ENCODE peak calls at places on chromosomes 2 and 18, in four cellular contexts. One of them, this sample, is unnamed.

GRCh38 chr2:53622141-53622540 is 145.5 kb upstream of the CHAC2 start:
- DNase-seq in A549: no peak
- DNase-seq in HepG2: no peak
- DNase-seq in IMR-90: no peak
- DNase-seq in this sample: no peak

GRCh38 chr2:189086710-189087109 is 92.9 kb downstream of the COL5A2 start:
- DNase-seq in A549: no peak
- DNase-seq in HepG2: no peak
- DNase-seq in IMR-90: peak; percentile 80
- DNase-seq in this sample: no peak

GRCh38 chr2:134258684-134259408 is 5.0 kb downstream of the MGAT5 start:
- DNase-seq in A549: no peak
- DNase-seq in HepG2: no peak
- DNase-seq in IMR-90: no peak
- DNase-seq in this sample: no peak

GRCh38 chr2:55782528-55783173 is 89.0 kb upstream of the PNPT1 start:
- DNase-seq in A549: no peak
- DNase-seq in HepG2: no peak
- DNase-seq in IMR-90: no peak
- DNase-seq in this sample: peak; percentile 8

GRCh38 chr2:73822991-73823390 is 5.8 kb upstream of the STAMBP start:
- DNase-seq in A549: no peak
- DNase-seq in HepG2: no peak
- DNase-seq in IMR-90: no peak
- DNase-seq in this sample: no peak

GRCh38 chr2:38702413-38702812 is 36.5 kb downstream of the GALM start:
- DNase-seq in A549: no peak
- DNase-seq in HepG2: no peak
- DNase-seq in IMR-90: peak; percentile 95
- DNase-seq in this sample: peak; percentile 60

GRCh38 chr2:37523861-37524362 is 147.5 kb downstream of the CDC42EP3 start:
- DNase-seq in A549: no peak
- DNase-seq in HepG2: no peak
- DNase-seq in IMR-90: peak; percentile 82
- DNase-seq in this sample: no peak

GRCh38 chr18:28689591-28689990 is 512.7 kb upstream of the CDH2 start:
- DNase-seq in A549: no peak
- DNase-seq in HepG2: no peak
- DNase-seq in IMR-90: no peak
- DNase-seq in this sample: no peak

GRCh38 chr2:68217729-68218128 is 34.6 kb downstream of the PPP3R1 start:
- DNase-seq in A549: no peak
- DNase-seq in HepG2: no peak
- DNase-seq in IMR-90: no peak
- DNase-seq in this sample: no peak

GRCh38 chr2:111120253-111121027 is at the start of gene BCL2L11:
- DNase-seq in A549: peak; percentile 70
- DNase-seq in HepG2: peak; percentile 89
- DNase-seq in IMR-90: peak; percentile 89
- DNase-seq in this sample: peak; percentile 94

GRCh38 chr2:25030702-25031101 is 11.2 kb upstream of the EFR3B start:
- DNase-seq in A549: no peak
- DNase-seq in HepG2: no peak
- DNase-seq in IMR-90: peak; percentile 7
- DNase-seq in this sample: no peak

GRCh38 chr2:69780907-69781306 is 39.0 kb downstream of the ANXA4 start:
- DNase-seq in A549: no peak
- DNase-seq in HepG2: peak; percentile 41
- DNase-seq in IMR-90: no peak
- DNase-seq in this sample: no peak

GRCh38 chr2:71891719-71892118 is 255.9 kb downstream of the CYP26B1 start:
- DNase-seq in A549: no peak
- DNase-seq in HepG2: no peak
- DNase-seq in IMR-90: no peak
- DNase-seq in this sample: no peak

GRCh38 chr2:85611705-85612587 is at the start of gene C2orf68:
- DNase-seq in A549: peak; percentile 95
- DNase-seq in HepG2: peak; percentile 86
- DNase-seq in IMR-90: peak; percentile 79
- DNase-seq in this sample: peak; percentile 89

GRCh38 chr2:16216555-16216938 is 276.2 kb downstream of the MYCN start:
- DNase-seq in A549: no peak
- DNase-seq in HepG2: no peak
- DNase-seq in IMR-90: no peak
- DNase-seq in this sample: no peak

GRCh38 chr2:58535182-58535581 is 294.1 kb upstream of the FANCL start:
- DNase-seq in A549: no peak
- DNase-seq in HepG2: no peak
- DNase-seq in IMR-90: no peak
- DNase-seq in this sample: no peak

GRCh38 chr2:105744091-105744908 is 412 bp upstream of the NCK2 start:
- DNase-seq in A549: peak; percentile 47
- DNase-seq in HepG2: peak; percentile 19
- DNase-seq in IMR-90: peak; percentile 28
- DNase-seq in this sample: peak; percentile 93

GRCh38 chr2:45874324-45874723 is 222.8 kb downstream of the PRKCE start:
- DNase-seq in A549: no peak
- DNase-seq in HepG2: no peak
- DNase-seq in IMR-90: no peak
- DNase-seq in this sample: no peak

GRCh38 chr2:20424300-20425290 is 22.3 kb upstream of the RHOB start:
- DNase-seq in A549: no peak
- DNase-seq in HepG2: no peak
- DNase-seq in IMR-90: peak; percentile 93
- DNase-seq in this sample: peak; percentile 41

GRCh38 chr2:236507393-236508085 is 62.1 kb upstream of the ACKR3 start:
- DNase-seq in A549: no peak
- DNase-seq in HepG2: no peak
- DNase-seq in IMR-90: no peak
- DNase-seq in this sample: no peak

GRCh38 chr18:13369756-13370510 is 151.4 kb downstream of the LDLRAD4 start:
- DNase-seq in A549: peak; percentile 30
- DNase-seq in HepG2: no peak
- DNase-seq in IMR-90: no peak
- DNase-seq in this sample: no peak

GRCh38 chr2:240953426-240954425 is 44.7 kb upstream of the SNED1 start:
- DNase-seq in A549: no peak
- DNase-seq in HepG2: no peak
- DNase-seq in IMR-90: no peak
- DNase-seq in this sample: no peak

GRCh38 chr2:23385748-23386421 is 906 bp downstream of the KLHL29 start:
- DNase-seq in A549: peak; percentile 65
- DNase-seq in HepG2: no peak
- DNase-seq in IMR-90: no peak
- DNase-seq in this sample: no peak

GRCh38 chr2:216519154-216519762 is 20.6 kb downstream of the RPL37A start:
- DNase-seq in A549: peak; percentile 52
- DNase-seq in HepG2: peak; percentile 82
- DNase-seq in IMR-90: peak; percentile 89
- DNase-seq in this sample: peak; percentile 75

GRCh38 chr2:169664978-169665930 is 29.0 kb downstream of the CFAP210 start:
- DNase-seq in A549: no peak
- DNase-seq in HepG2: no peak
- DNase-seq in IMR-90: peak; percentile 3
- DNase-seq in this sample: peak; percentile 81

GRCh38 chr2:60569680-60570111 is 16.2 kb upstream of the BCL11A start:
- DNase-seq in A549: no peak
- DNase-seq in HepG2: no peak
- DNase-seq in IMR-90: no peak
- DNase-seq in this sample: no peak

GRCh38 chr2:60567092-60567491 is 13.6 kb upstream of the BCL11A start:
- DNase-seq in A549: no peak
- DNase-seq in HepG2: no peak
- DNase-seq in IMR-90: no peak
- DNase-seq in this sample: no peak

GRCh38 chr2:60570281-60570680 is 16.8 kb upstream of the BCL11A start:
- DNase-seq in A549: no peak
- DNase-seq in HepG2: no peak
- DNase-seq in IMR-90: no peak
- DNase-seq in this sample: no peak

GRCh38 chr2:60565472-60565871 is 12.0 kb upstream of the BCL11A start:
- DNase-seq in A549: no peak
- DNase-seq in HepG2: peak; percentile 15
- DNase-seq in IMR-90: peak; percentile 28
- DNase-seq in this sample: no peak

DNA sequence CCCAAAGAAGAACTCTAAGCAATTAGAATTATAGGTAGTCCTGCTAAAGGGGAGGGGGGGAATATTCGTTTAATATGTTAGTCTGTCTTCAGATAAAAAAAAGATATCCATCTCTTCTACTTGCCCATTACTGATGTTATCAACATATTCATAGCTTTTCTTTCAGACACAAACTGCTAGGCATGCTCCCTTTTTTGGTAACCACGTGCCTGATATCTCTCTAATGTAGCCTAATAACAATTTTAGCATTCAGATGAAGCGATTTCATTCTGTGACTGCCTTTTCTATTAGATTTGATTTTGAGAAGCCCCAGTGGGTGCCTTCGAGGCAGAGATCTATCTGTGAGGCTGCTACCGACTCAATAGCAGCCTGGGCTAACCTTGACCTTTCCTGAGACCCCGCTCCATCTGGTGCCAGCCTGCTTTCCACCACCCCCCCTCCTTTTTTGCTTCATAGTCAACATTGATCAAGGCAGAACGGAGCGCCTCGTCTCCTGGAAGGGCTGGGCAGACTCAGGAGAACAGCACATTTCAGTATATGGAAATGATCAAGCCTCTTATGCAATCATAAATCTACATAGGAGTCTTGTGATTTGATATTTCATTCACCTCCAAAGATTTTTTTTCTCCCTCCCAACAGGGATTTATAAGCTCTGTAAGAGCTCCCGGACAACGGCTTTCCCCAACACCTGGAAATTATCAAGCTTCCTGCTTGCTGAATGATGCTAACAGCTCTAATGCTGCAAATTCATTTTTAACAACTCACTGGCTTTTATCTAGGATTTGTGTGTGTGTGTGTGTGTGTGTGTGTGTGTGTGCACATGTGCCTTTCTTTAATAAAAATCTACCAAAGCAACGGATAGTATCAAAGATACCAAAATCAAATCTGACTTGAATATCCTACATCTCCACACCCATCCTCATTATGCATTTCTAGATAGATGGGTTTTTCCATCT is 14.7 kb upstream of the BCL11A start:
- DNase-seq in A549: no peak
- DNase-seq in HepG2: no peak
- DNase-seq in IMR-90: no peak
- DNase-seq in this sample: no peak
- H3K4me3 ChIP-seq in A549: no peak overlapping the region
- H3K4me3 ChIP-seq in HepG2: no peak overlapping the region
- H3K4me3 ChIP-seq in IMR-90: no peak overlapping the region
- H3K4me3 ChIP-seq in this sample: no peak overlapping the region

DNA sequence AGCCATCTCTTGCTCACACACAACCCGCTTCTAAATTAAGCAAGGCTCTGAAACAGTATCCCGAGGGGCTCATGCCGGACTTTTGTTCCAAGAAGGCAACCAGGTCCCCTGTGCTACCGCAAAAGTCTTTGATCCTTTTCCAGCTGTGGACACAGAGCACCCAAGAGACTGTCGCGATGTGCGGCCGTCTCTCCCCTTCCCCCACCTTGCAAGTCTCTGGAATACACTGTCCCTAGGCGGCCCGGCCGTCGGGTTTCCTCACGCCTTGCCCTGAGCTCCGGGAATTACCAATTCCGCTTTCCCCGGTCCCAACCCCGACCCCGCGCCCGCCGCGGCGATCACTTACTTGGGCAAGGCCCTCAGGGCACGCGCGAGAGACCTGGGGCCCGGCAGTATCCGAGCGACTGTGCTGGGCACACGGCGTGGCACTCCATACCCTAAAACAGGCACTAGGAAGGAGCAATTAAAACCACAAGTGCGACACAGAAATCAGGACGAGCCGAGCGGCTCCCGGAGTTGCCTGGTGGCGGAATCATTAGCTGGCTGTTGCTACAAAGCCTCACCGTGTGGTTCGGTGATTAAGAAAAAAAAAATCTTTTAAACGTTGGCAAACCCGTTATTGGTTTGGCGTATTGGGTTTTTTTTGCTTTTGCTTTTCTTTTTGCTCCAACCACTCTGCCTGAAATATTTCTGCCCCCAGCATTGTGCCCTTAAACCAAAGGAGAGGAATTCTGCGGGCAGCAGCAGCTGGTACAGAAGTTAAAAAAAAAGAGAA is 2.2 kb upstream of the DLX1 start:
- DNase-seq in A549: no peak
- DNase-seq in HepG2: no peak
- DNase-seq in IMR-90: no peak
- DNase-seq in this sample: no peak
- TF ChIP-seq MAZ in A549: no peak
- TF ChIP-seq MAZ in HepG2: no peak
- TF ChIP-seq MAZ in IMR-90: no peak
- TF ChIP-seq MAZ in this sample: no peak

DNA sequence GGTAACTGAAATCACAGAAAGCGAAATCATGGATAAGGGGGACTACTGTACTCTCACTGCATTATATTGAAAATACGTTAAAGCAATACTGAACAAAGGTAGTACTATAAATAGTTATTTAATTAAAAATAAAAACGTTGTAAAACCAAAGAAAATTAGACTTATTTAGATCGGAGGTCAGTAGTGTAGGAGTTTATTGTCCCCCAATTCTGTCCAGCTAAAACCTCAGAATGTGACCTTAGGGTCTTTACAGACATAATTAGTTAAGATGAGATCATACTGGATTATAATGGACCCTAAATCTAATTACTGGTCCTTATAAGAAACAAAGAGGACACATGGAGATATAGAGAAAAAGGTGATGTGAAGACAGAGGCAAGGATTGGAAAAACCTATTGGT is 95.3 kb downstream of the PHLPP1 start:
- DNase-seq in A549: no peak
- DNase-seq in HepG2: no peak
- DNase-seq in IMR-90: no peak
- DNase-seq in this sample: no peak
- H3K4me3 ChIP-seq in A549: no peak overlapping the region
- H3K4me3 ChIP-seq in HepG2: no peak overlapping the region
- H3K4me3 ChIP-seq in IMR-90: no peak overlapping the region
- H3K4me3 ChIP-seq in this sample: no peak overlapping the region

GRCh38 chr2:196480653-196481322 is 158.7 kb upstream of the CCDC150 start:
- DNase-seq in A549: no peak
- DNase-seq in HepG2: no peak
- DNase-seq in IMR-90: no peak
- DNase-seq in this sample: no peak
- TF ChIP-seq MAZ in A549: no peak
- TF ChIP-seq MAZ in HepG2: no peak
- TF ChIP-seq MAZ in IMR-90: no peak
- TF ChIP-seq MAZ in this sample: no peak

DNA sequence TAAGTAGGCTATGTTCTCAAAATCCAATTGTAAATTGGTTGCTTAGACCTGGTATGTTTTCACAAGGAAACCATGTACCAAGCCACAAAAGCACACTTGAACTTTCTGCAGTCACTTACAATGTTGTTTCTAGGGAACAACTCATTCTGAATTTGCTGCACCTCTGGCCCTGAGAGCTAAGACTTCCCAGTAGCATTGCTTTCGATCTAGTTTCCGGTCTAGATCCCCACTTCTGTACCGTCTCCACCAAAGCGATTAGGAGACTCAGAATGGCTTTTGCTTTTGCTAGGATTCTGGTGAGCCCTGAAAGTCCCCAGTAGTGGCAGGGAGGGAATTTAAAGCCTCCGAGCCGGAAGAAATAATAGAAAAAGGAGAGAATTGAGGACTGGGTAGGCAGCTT is 313.0 kb downstream of the ARHGAP15 start:
- DNase-seq in A549: no peak
- DNase-seq in HepG2: no peak
- DNase-seq in IMR-90: no peak
- DNase-seq in this sample: no peak
- H3K4me3 ChIP-seq in A549: no peak overlapping the region
- H3K4me3 ChIP-seq in HepG2: no peak overlapping the region
- H3K4me3 ChIP-seq in IMR-90: no peak overlapping the region
- H3K4me3 ChIP-seq in this sample: no peak overlapping the region

GRCh38 chr18:61199131-61199903 is 133.9 kb upstream of the CDH20 start:
- DNase-seq in A549: no peak
- DNase-seq in HepG2: no peak
- DNase-seq in IMR-90: no peak
- DNase-seq in this sample: no peak
- TF ChIP-seq MAZ in A549: no peak
- TF ChIP-seq MAZ in HepG2: no peak
- TF ChIP-seq MAZ in IMR-90: no peak
- TF ChIP-seq MAZ in this sample: no peak